ENCODE peak calls at places on chromosomes 12 and 14, in four cellular contexts. M, P, E and H are unnamed samples.

GRCh38 chr14:65352964-65353530 is 59.5 kb upstream of the FUT8 start:
- DNase-seq in M (peak; percentile 88), P (no peak), E (no peak), H (no peak)

GRCh38 chr12:6167327-6168280 is 32.6 kb upstream of the CD9 start:
- DNase-seq in M (peak; percentile 88), P (no peak), E (peak; percentile 98), H (peak; percentile 75)

GRCh38 chr12:107519906-107520859 is 165.4 kb upstream of the PWP1 start:
- DNase-seq in M (no peak), P (no peak), E (no peak), H (no peak)

GRCh38 chr12:130603566-130603965 is 112.5 kb downstream of the RIMBP2 start:
- DNase-seq in M (no peak), P (no peak), E (no peak), H (no peak)

GRCh38 chr14:35398095-35398584 is 6.4 kb downstream of the NFKBIA start:
- DNase-seq in M (no peak), P (no peak), E (no peak), H (no peak)

GRCh38 chr14:94317259-94317658 is 5.9 kb downstream of the SERPINA6 start:
- DNase-seq in M (no peak), P (peak; percentile 31), E (no peak), H (no peak)

GRCh38 chr12:31578632-31579031 is 12.3 kb downstream of the DENND5B start:
- DNase-seq in M (no peak), P (no peak), E (peak; percentile 75), H (no peak)

GRCh38 chr12:8499616-8500015 is 13.7 kb upstream of the CLEC4D start:
- DNase-seq in M (no peak), P (no peak), E (no peak), H (no peak)

GRCh38 chr12:124395284-124395752 is 100.4 kb downstream of the RFLNA start:
- DNase-seq in M (peak; percentile 56), P (no peak), E (no peak), H (no peak)

GRCh38 chr14:47276931-47277330 is 398.5 kb downstream of the MDGA2 start:
- DNase-seq in M (no peak), P (no peak), E (no peak), H (no peak)

GRCh38 chr12:75725505-75726120 is 214.2 kb upstream of the KRR1 start:
- DNase-seq in M (peak; percentile 87), P (no peak), E (peak; percentile 77), H (no peak)

GRCh38 chr12:12482959-12483358 is 79.7 kb downstream of the DUSP16 start:
- DNase-seq in M (no peak), P (no peak), E (no peak), H (no peak)

GRCh38 chr12:58082996-58083395 is 141.6 kb downstream of the ATP23 start:
- DNase-seq in M (no peak), P (no peak), E (no peak), H (no peak)

GRCh38 chr14:83071888-83072501 is 1538.3 kb upstream of the SEL1L start:
- DNase-seq in M (peak; percentile 50), P (no peak), E (no peak), H (no peak)

GRCh38 chr14:59175404-59175803 is 13.1 kb upstream of the DAAM1 start:
- DNase-seq in M (no peak), P (no peak), E (no peak), H (no peak)

GRCh38 chr14:100855256-100855930 is 29.5 kb downstream of the MEG3 start:
- DNase-seq in M (peak; percentile 28), P (no peak), E (no peak), H (no peak)

GRCh38 chr14:63383776-63384367 is 65.1 kb upstream of the GPHB5 start:
- DNase-seq in M (no peak), P (no peak), E (no peak), H (no peak)

GRCh38 chr12:106226884-106227640 is 20.8 kb downstream of the CKAP4 start:
- DNase-seq in M (peak; percentile 87), P (no peak), E (peak; percentile 47), H (no peak)

GRCh38 chr12:45912774-45913173 is 77.6 kb downstream of the SCAF11 start:
- DNase-seq in M (no peak), P (no peak), E (no peak), H (no peak)

GRCh38 chr12:102675672-102676071 is 195.3 kb upstream of the IGF1 start:
- DNase-seq in M (no peak), P (no peak), E (peak; percentile 43), H (no peak)

GRCh38 chr12:89544730-89545184 is 18.9 kb upstream of the POC1B start:
- DNase-seq in M (no peak), P (peak; percentile 56), E (peak; percentile 28), H (no peak)

GRCh38 chr12:39619316-39619659 is 315 bp downstream of the ABCD2 start:
- DNase-seq in M (no peak), P (no peak), E (no peak), H (no peak)

GRCh38 chr12:71415336-71416231 is 24.0 kb upstream of the LGR5 start:
- DNase-seq in M (peak; percentile 81), P (no peak), E (peak; percentile 36), H (no peak)

GRCh38 chr14:100654814-100655795 is 67.9 kb upstream of the BEGAIN start:
- DNase-seq in M (peak; percentile 56), P (no peak), E (peak; percentile 50), H (no peak)

GRCh38 chr14:102220031-102220430 is 80.3 kb downstream of the WDR20 start:
- DNase-seq in M (no peak), P (no peak), E (no peak), H (no peak)

GRCh38 chr14:55430024-55430690 is 10.3 kb downstream of the TBPL2 start:
- DNase-seq in M (peak; percentile 97), P (no peak), E (peak; percentile 73), H (peak; percentile 68)

GRCh38 chr14:101369916-101370592 is 191.2 kb upstream of the DIO3 start:
- DNase-seq in M (no peak), P (no peak), E (no peak), H (no peak)

DNA sequence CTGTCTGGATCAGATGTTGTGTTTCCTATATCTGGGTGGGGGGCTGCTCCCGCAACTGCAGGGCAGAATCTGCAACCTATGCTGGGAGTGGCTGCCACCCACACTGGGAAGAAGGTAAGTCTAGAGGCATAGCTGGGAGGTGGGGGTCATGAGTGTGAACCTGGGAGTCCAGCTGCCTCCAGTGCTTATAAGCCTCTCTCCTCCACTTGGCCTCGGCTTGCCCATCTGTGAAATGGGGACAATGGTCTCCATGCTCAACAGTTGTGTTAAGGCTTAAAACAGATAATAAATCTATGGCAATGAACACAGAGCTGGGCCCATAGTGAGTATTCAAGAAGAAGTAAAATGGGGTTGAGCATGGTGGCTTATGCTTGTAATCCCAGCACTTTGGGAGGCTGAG is 90.0 kb downstream of the RBM19 start:
- DNase-seq in M (no peak), P (no peak), E (no peak), H (no peak)
- H3K4me1 ChIP-seq in M (no peaks in the 10 kb centered on the region), P (no peaks in the 10 kb centered on the region), E (no peaks in the 10 kb centered on the region), H (no peaks in the 10 kb centered on the region)

DNA sequence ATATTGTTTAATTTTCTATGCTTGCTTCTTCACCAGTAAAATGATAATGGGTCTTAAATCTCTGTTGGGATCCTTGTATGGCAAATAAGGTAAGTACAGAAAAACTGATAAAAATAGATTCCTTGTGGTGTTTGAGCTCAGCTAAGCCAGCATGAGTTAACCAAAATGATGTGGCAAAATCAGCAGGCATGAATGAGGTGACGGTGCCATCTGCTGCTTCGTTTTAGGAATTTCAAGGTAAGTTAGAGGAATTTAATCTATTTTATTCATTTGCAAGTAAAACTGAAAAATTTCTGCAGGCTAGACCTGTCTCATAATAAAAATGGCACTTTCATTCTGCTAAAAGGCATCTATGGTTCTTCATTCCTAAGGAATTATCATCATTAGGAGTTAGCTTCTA is 10.0 kb upstream of the CLEC7A start:
- DNase-seq in M (peak; percentile 63), P (no peak), E (peak; percentile 37), H (no peak)
- H3K4me1 ChIP-seq in M (no peaks in the 10 kb centered on the region), P (peaks cover 17% of the 10 kb centered on the region), E (no peaks in the 10 kb centered on the region), H (no peaks in the 10 kb centered on the region)

GRCh38 chr12:15154108-15154507 is 67.1 kb downstream of the RERG start:
- DNase-seq in M (no peak), P (no peak), E (no peak), H (no peak)
- H3K4me1 ChIP-seq in M (no peaks in the 10 kb centered on the region), P (peaks cover 24% of the 10 kb centered on the region), E (no peaks in the 10 kb centered on the region), H (peaks cover 22% of the 10 kb centered on the region)

DNA sequence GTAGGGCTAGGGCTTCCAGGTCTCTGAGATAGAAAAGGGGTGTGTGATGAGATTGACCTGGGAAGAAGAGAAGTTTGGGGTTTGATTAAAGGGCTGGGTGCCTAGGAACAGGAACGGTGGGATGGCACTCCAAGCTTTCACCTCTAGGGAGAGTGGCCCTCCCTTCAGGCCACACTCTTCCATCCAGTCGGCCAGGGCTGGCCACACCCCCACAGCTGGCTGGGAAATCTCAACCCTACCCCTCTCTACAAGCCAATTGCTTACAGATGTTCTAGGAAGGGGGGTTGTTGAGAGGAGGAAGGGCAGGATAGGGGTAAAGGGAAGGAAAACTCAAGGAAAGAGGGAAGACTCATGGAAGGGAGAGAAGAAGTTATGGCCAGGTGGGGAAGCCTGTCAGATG is 6.6 kb upstream of the ITGA5 start:
- DNase-seq in M (no peak), P (no peak), E (no peak), H (no peak)
- H3K4me1 ChIP-seq in M (peaks cover 53% of the 10 kb centered on the region), P (peaks cover 89% of the 10 kb centered on the region), E (peaks cover 23% of the 10 kb centered on the region), H (peaks cover 78% of the 10 kb centered on the region)